ENCODE peak calls at places on chromosomes 16 and 17, in seven cellular contexts. N is HCT116; R is endothelial cell of umbilical vein; F is mucosa of descending colon; L is fibroblast of the aortic adventitia; A is neural crest cell; I is stimulated activated effector memory CD8-positive, alpha-beta T cell treated with anti-CD3 and anti-CD28 coated beads, Interleukin-12 subunit alpha, Interleukin-12 subunit beta, amount 100 ng/mL, for 72 hours. V is an unnamed sample.

GRCh38 chr17:44210342-44211192 is 8.9 kb downstream of the UBTF start:
- DNase-seq in N (peak), R (peak), F (peak), L (peak), A (peak), I (peak), V (no peak)

GRCh38 chr16:57764341-57765159 is 29.0 kb downstream of the KATNB1 start:
- DNase-seq in N (peak), R (peak), F (no peak), L (peak), A (no peak), I (no peak), V (peak)

GRCh38 chr16:2250652-2251280 is 621 bp downstream of the ECI1 start:
- DNase-seq in N (no peak), R (peak), F (peak), L (peak), A (no peak), I (no peak), V (no peak)

GRCh38 chr16:35391328-35391727 is 1931.9 kb downstream of the TP53TG3F start:
- DNase-seq in N (peak), R (peak), F (no peak), L (peak), A (no peak), I (no peak), V (peak)

GRCh38 chr16:25013751-25014499 is 1.2 kb downstream of the ARHGAP17 start:
- DNase-seq in N (no peak), R (peak), F (no peak), L (no peak), A (no peak), I (no peak), V (no peak)

GRCh38 chr16:57996406-57997175 is 3.9 kb downstream of the ZNF319 start:
- DNase-seq in N (no peak), R (no peak), F (no peak), L (no peak), A (no peak), I (no peak), V (no peak)

GRCh38 chr17:30819941-30820705 is 4.4 kb downstream of the CRLF3 start:
- DNase-seq in N (no peak), R (peak), F (no peak), L (peak), A (no peak), I (no peak), V (no peak)

GRCh38 chr17:7252176-7253043 is at the start of gene ELP5:
- DNase-seq in N (peak), R (peak), F (peak), L (peak), A (peak), I (peak), V (peak)

GRCh38 chr17:63838586-63839184 is 3.8 kb downstream of the SMARCD2 start:
- DNase-seq in N (no peak), R (no peak), F (peak), L (peak), A (no peak), I (no peak), V (no peak)

GRCh38 chr17:35289222-35289621 is 46.4 kb downstream of the SLFN5 start:
- DNase-seq in N (no peak), R (no peak), F (no peak), L (no peak), A (no peak), I (no peak), V (no peak)

GRCh38 chr16:4328580-4329353 is 12.9 kb downstream of the GLIS2 start:
- DNase-seq in N (no peak), R (no peak), F (no peak), L (no peak), A (no peak), I (no peak), V (no peak)

GRCh38 chr16:87033021-87033471 is 284.1 kb downstream of the C16orf95 start:
- DNase-seq in N (no peak), R (no peak), F (no peak), L (no peak), A (no peak), I (no peak), V (no peak)

GRCh38 chr16:84854759-84855158 is 35.0 kb downstream of the CRISPLD2 start:
- DNase-seq in N (no peak), R (no peak), F (no peak), L (no peak), A (no peak), I (no peak), V (no peak)

V was measured in epithelial cell of proximal tubule.